ENCODE peak calls at places on chromosomes 16 and 17, in nine cellular contexts. L, X, W, Y, N, U, Z, Q and E are unnamed samples.
A peak's percentile ranks its signal among the peaks of the same experiment; 100 is the strongest.

GRCh38 chr17:2335726-2336214 is 487 bp downstream of the TSR1 start:
- DNase-seq in Z (no peak), Q (peak; percentile 36), X (peak; percentile 56), N (peak; percentile 16), W (no peak), L (no peak), Y (peak; percentile 36), U (no peak), E (no peak)

GRCh38 chr16:85045641-85046471 is 18.3 kb downstream of the KIAA0513 start:
- DNase-seq in Y (no peak), Q (no peak), U (no peak), Z (no peak), W (no peak), X (no peak), L (no peak), N (no peak), E (no peak)

GRCh38 chr17:74759243-74759801 is 10.9 kb downstream of the NHERF1 start:
- DNase-seq in U (no peak), W (no peak), X (no peak), N (no peak), Y (no peak), Z (no peak), L (no peak), Q (no peak), E (no peak)

GRCh38 chr17:56451629-56452028 is 141.9 kb upstream of the NOG start:
- DNase-seq in N (no peak), Y (no peak), Q (no peak), L (no peak), X (no peak), U (no peak), Z (no peak), W (no peak), E (no peak)

GRCh38 chr16:85267414-85267945 is 155.2 kb upstream of the CIBAR2 start:
- DNase-seq in L (no peak), Z (no peak), N (no peak), X (no peak), W (no peak), U (no peak), Y (no peak), Q (no peak), E (no peak)

GRCh38 chr17:59121901-59122480 is 15.3 kb upstream of the TRIM37 start:
- DNase-seq in U (no peak), X (no peak), Y (no peak), Z (no peak), W (no peak), Q (no peak), L (no peak), N (no peak), E (no peak)

GRCh38 chr17:35313875-35314409 is 59.5 kb downstream of the SLFN11 start:
- DNase-seq in X (no peak), Y (no peak), L (no peak), N (peak; percentile 16), W (no peak), Z (peak; percentile 68), U (no peak), Q (no peak), E (peak; percentile 67)

GRCh38 chr17:21377821-21378396 is 1.8 kb downstream of the KCNJ12 start:
- DNase-seq in X (no peak), U (no peak), L (no peak), Z (no peak), Y (no peak), Q (peak; percentile 78), W (no peak), N (no peak), E (no peak)

GRCh38 chr16:87702325-87702811 is 63.4 kb downstream of the KLHDC4 start:
- DNase-seq in L (peak; percentile 71), Y (no peak), Q (peak; percentile 79), X (no peak), U (peak; percentile 40), W (no peak), N (peak; percentile 11), Z (no peak), E (no peak)

GRCh38 chr16:84699712-84700517 is at the start of gene USP10:
- DNase-seq in Y (peak; percentile 59), Z (peak; percentile 83), U (peak; percentile 82), W (peak; percentile 66), N (peak; percentile 84), L (peak; percentile 88), X (peak; percentile 84), Q (peak; percentile 95), E (peak; percentile 79)

GRCh38 chr17:62781826-62782225 is 26.3 kb downstream of the MARCHF10 start:
- DNase-seq in U (peak; percentile 53), L (no peak), Z (no peak), W (no peak), X (no peak), Q (no peak), Y (peak; percentile 55), N (no peak), E (no peak)

GRCh38 chr17:78529251-78529650 is 47.9 kb downstream of the DNAH17 start:
- DNase-seq in N (no peak), L (no peak), Z (no peak), X (no peak), Q (no peak), U (no peak), W (no peak), Y (no peak), E (no peak)

GRCh38 chr17:76515291-76515949 is 14.2 kb upstream of the RHBDF2 start:
- DNase-seq in Q (no peak), N (peak; percentile 68), X (peak; percentile 93), L (no peak), Z (peak; percentile 91), Y (peak; percentile 96), U (peak; percentile 96), W (peak; percentile 47), E (peak; percentile 56)

GRCh38 chr16:69179255-69180010 is 7.5 kb upstream of the SNTB2 start:
- DNase-seq in Z (peak; percentile 86), W (peak; percentile 53), N (peak; percentile 97), U (peak; percentile 94), X (peak; percentile 91), L (no peak), Y (peak; percentile 90), Q (no peak), E (peak; percentile 68)

GRCh38 chr17:80609757-80610156 is 65.1 kb downstream of the RPTOR start:
- DNase-seq in Y (no peak), U (no peak), L (no peak), Z (no peak), Q (no peak), W (no peak), X (no peak), N (peak; percentile 42), E (no peak)

GRCh38 chr16:8127096-8127495 is 463.2 kb downstream of the TMEM114 start:
- DNase-seq in L (no peak), Y (no peak), Z (no peak), N (no peak), X (no peak), W (no peak), U (no peak), Q (no peak), E (no peak)

DNA sequence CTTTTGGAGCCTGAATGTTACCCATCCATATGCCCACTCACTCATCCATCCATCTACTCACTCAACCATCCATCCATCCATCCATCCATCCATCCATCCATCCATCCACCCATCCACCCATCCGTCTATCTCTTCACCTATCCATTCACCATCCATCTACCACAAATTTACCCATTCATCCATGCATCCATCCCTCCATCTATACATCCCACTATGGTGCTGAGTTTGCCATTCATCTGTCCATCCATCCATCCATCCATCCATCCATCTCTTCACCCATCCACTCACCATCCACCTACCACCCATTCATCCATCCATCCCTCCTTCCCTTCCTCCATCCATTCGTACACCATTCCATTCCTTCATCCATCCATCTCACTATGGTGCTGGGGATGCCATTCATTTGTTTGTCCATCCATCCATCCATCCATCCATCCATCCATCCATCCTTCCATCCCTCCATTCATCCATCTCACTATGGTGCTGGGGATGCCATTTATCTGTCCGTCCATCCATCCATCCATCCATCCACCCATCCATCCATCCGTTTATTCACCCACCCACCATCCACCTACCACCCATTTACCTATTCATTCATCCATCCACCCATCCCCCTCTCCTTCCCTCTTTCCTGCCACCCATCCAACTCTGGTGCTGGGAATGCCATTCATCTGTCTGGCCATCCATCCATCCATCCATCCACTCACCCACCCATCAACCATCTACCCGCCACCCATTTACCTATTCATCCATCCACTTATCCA is 39.7 kb downstream of the RGS9 start:
- DNase-seq in Y (no peak), N (no peak), L (no peak), U (no peak), X (no peak), Q (no peak), Z (no peak), W (no peak), E (no peak)
- H3K4me1 ChIP-seq in Y (no peaks in the 10 kb centered on the region), N (no peaks in the 10 kb centered on the region), L (peaks cover 15% of the 10 kb centered on the region), U (peaks cover 8% of the 10 kb centered on the region), X (no peaks in the 10 kb centered on the region), Q (peaks cover 12% of the 10 kb centered on the region), Z (no peaks in the 10 kb centered on the region), W (no peaks in the 10 kb centered on the region), E (peaks cover 13% of the 10 kb centered on the region)

GRCh38 chr17:16217002-16217635 is at the start of gene PIGL:
- DNase-seq in L (peak; percentile 89), Y (peak; percentile 94), Q (peak; percentile 92), U (peak; percentile 98), X (peak; percentile 96), N (peak; percentile 91), W (peak; percentile 71), Z (peak; percentile 93), E (peak; percentile 88)
- TF ChIP-seq CTCF in L (no peak), Y (no peak), Q (no peak), U (peak; percentile 7), X (no peak), N (no peak), W (peak; percentile 22), Z (no peak), E (no peak)

GRCh38 chr16:27549607-27549856 is 181 bp downstream of the GTF3C1 start:
- DNase-seq in N (no peak), X (no peak), Y (no peak), L (no peak), Q (no peak), W (no peak), U (no peak), Z (no peak), E (no peak)
- H3K4me1 ChIP-seq in N (peaks cover 24% of the 10 kb centered on the region), X (peaks cover 38% of the 10 kb centered on the region), Y (peaks cover 10% of the 10 kb centered on the region), L (peaks cover 31% of the 10 kb centered on the region), Q (peaks cover 10% of the 10 kb centered on the region), W (no peaks in the 10 kb centered on the region), U (peaks cover 9% of the 10 kb centered on the region), Z (peaks cover 33% of the 10 kb centered on the region), E (peaks cover 51% of the 10 kb centered on the region)

GRCh38 chr16:11087691-11088431 is 143.5 kb downstream of the CLEC16A start:
- DNase-seq in X (no peak), Q (no peak), Y (peak; percentile 70), W (no peak), Z (no peak), L (no peak), U (no peak), N (peak; percentile 38), E (no peak)

GRCh38 chr16:11090947-11091785 is 146.8 kb downstream of the CLEC16A start:
- DNase-seq in Q (no peak), U (no peak), L (no peak), W (no peak), Y (no peak), Z (no peak), X (no peak), N (no peak), E (no peak)

GRCh38 chr16:11085025-11085485 is 140.7 kb downstream of the CLEC16A start:
- DNase-seq in N (peak; percentile 26), Y (peak; percentile 71), W (no peak), X (peak; percentile 84), L (no peak), Z (no peak), U (no peak), Q (peak; percentile 32), E (no peak)

GRCh38 chr16:11089504-11090124 is 145.2 kb downstream of the CLEC16A start:
- DNase-seq in Y (peak; percentile 62), L (no peak), X (peak; percentile 88), Z (no peak), W (no peak), Q (no peak), N (no peak), U (peak; percentile 68), E (no peak)

GRCh38 chr16:11088432-11088794 is 144.0 kb downstream of the CLEC16A start:
- DNase-seq in N (no peak), U (no peak), L (no peak), Y (no peak), W (no peak), Z (no peak), X (no peak), Q (no peak), E (no peak)
- TF ChIP-seq CTCF in N (no peak), U (no peak), L (no peak), Y (no peak), W (no peak), Z (no peak), X (no peak), Q (no peak), E (no peak)